ENCODE peak calls at places on chromosome 22, in six cellular contexts. R is OCI-LY7, H is mucosa of descending colon, U is cardiac muscle cell, Y is fibroblast of lung, T is neural progenitor cell. W is an unnamed sample. For H3K4me1, the result is how much of the 10 kb centered on the place peaks cover.

GRCh38 chr22:19853879-19854777 is 546 bp downstream of the GNB1L start:
- DNase-seq in R (peak), H (peak), U (no peak), Y (no peak), T (no peak), W (no peak)

GRCh38 chr22:48838376-48838775 is 989.3 kb downstream of the BRD1 start:
- DNase-seq in R (no peak), H (no peak), U (no peak), Y (no peak), T (no peak), W (no peak)

GRCh38 chr22:22673628-22674027 is 29.2 kb downstream of the GGTLC2 start:
- DNase-seq in R (no peak), H (no peak), U (no peak), Y (no peak), T (no peak), W (no peak)

GRCh38 chr22:22048318-22048942 is 65.8 kb upstream of the TOP3B start:
- DNase-seq in R (no peak), H (no peak), U (no peak), Y (no peak), T (no peak), W (no peak)

GRCh38 chr22:43483669-43484068 is 71.9 kb downstream of the MPPED1 start:
- DNase-seq in R (no peak), H (no peak), U (no peak), Y (no peak), T (no peak), W (no peak)

GRCh38 chr22:19955241-19956128 is 13.9 kb upstream of the TXNRD2 start:
- DNase-seq in R (no peak), H (peak), U (no peak), Y (no peak), T (no peak), W (no peak)

GRCh38 chr22:49077586-49077985 is 750.1 kb downstream of the BRD1 start:
- DNase-seq in R (no peak), H (no peak), U (no peak), Y (no peak), T (no peak), W (no peak)

GRCh38 chr22:40967120-40967760 is 16.1 kb downstream of the RBX1 start:
- DNase-seq in R (no peak), H (no peak), U (no peak), Y (no peak), T (no peak), W (no peak)

GRCh38 chr22:50186181-50186731 is 543 bp downstream of the TRABD start:
- DNase-seq in R (peak), H (peak), U (peak), Y (no peak), T (peak), W (no peak)

GRCh38 chr22:37207981-37208380 is 4.3 kb downstream of the SSTR3 start:
- DNase-seq in R (no peak), H (no peak), U (no peak), Y (no peak), T (no peak), W (no peak)

GRCh38 chr22:48594016-48594756 is 1233.5 kb downstream of the BRD1 start:
- DNase-seq in R (no peak), H (no peak), U (no peak), Y (no peak), T (no peak), W (no peak)

GRCh38 chr22:22167791-22168189 is 76.8 kb upstream of the VPREB1 start:
- DNase-seq in R (peak), H (no peak), U (no peak), Y (no peak), T (no peak), W (no peak)

GRCh38 chr22:25235547-25236290 is 16.3 kb downstream of the CRYBB2 start:
- DNase-seq in R (peak), H (peak), U (peak), Y (peak), T (peak), W (peak)

GRCh38 chr22:46835288-46835687 is 72.8 kb downstream of the TBC1D22A start:
- DNase-seq in R (no peak), H (no peak), U (no peak), Y (no peak), T (no peak), W (no peak)
- H3K4me1 ChIP-seq in R (under half), H (under half), U (under half), Y (under half), T (under half), W (under half)

GRCh38 chr22:32817137-32817536 is 15.6 kb downstream of the TIMP3 start:
- DNase-seq in R (no peak), H (no peak), U (no peak), Y (no peak), T (no peak), W (no peak)
- H3K4me1 ChIP-seq in R (under half), H (under half), U (under half), Y (under half), T (under half), W (under half)

DNA sequence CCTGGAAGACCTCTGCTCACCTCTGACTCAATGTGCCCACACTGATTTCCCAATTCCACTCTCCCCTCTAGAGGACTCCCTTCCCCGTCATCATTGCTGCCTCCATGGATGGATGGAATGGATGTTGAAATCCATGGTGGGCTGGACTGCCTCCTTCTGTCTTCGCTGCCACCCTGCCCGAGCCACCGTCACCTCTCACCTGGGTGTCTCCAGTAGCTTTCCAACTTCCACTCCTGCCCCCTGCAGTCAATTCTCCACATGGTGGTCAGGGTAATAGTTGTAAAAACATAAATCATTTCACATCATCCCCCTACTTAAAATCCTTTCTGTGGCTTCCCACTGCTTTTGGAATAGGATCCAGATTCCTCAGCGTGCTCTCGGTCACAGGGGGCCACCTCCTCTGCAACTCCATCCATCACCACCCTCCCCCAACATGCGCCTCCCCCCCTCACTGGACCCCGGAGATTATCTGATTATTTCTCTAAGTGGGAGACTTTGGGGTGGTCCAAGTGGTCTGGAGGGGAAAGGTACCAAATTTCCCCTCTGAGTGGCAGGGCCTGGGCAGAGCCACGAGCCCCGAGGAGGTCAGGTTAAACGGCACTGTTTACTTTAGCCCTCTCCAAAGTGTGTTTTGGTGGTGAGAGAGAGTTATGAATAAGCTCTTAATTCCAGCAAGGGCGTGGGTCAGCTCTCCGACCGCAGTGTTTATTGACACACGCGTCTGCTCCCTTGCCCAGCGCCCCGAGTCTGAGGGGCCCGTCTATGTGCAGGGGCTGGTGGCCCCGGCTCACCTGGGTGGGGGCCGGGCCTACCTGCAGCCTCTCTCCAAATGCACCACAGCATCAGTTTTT is 313.7 kb downstream of the MN1 start:
- DNase-seq in R (no peak), H (peak), U (no peak), Y (peak), T (no peak), W (no peak)
- H3K4me1 ChIP-seq in R (under half), H (under half), U (under half), Y (under half), T (under half), W (under half)

GRCh38 chr22:30883586-30884145 is 84.9 kb downstream of the MORC2 start:
- DNase-seq in R (no peak), H (no peak), U (no peak), Y (no peak), T (no peak), W (no peak)

GRCh38 chr22:30881361-30882180 is 87.0 kb downstream of the MORC2 start:
- DNase-seq in R (no peak), H (no peak), U (peak), Y (no peak), T (peak), W (no peak)

GRCh38 chr22:30882181-30882771 is 86.3 kb downstream of the MORC2 start:
- DNase-seq in R (no peak), H (no peak), U (no peak), Y (no peak), T (no peak), W (no peak)

GRCh38 chr22:30884211-30885000 is 84.2 kb downstream of the MORC2 start:
- DNase-seq in R (no peak), H (no peak), U (no peak), Y (no peak), T (no peak), W (no peak)

DNA sequence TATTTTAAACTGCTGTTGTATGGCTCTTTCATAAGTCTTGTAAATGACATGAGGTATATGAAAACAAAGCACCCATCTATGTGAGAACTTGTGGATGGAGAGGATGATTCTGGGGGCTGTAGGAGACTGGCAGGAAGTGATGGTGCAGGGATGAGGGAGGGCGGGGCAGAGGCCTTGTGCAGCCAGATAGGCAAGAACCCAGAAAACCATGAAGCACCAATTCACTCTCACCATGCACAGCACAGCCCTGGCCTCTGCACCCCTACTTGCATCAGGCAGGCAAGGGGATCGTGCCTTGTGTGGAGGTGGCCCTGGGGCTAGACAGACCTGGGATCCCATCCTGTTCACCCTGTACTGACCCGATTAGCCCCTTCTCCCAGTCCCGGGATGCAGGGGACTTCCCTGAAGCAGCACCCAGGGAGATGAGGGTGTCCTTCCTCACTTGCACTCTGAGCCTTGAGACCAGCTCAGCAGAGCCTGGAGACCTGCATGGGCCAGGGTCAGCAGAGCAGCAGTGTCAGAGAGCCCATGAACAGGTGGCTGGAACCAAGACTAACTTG is 85.5 kb downstream of the MORC2 start:
- DNase-seq in R (no peak), H (no peak), U (no peak), Y (no peak), T (no peak), W (no peak)
- H3K4me1 ChIP-seq in R (under half), H (under half), U (under half), Y (under half), T (under half), W (under half)

GRCh38 chr22:38220163-38220562 is 18.4 kb downstream of the MAFF start:
- DNase-seq in R (no peak), H (no peak), U (no peak), Y (no peak), T (no peak), W (no peak)

GRCh38 chr22:38221407-38221806 is 19.6 kb downstream of the MAFF start:
- DNase-seq in R (no peak), H (no peak), U (no peak), Y (no peak), T (no peak), W (no peak)

GRCh38 chr22:38219644-38220043 is 17.9 kb downstream of the MAFF start:
- DNase-seq in R (no peak), H (no peak), U (no peak), Y (no peak), T (no peak), W (no peak)

GRCh38 chr22:38221908-38222796 is 20.4 kb downstream of the MAFF start:
- DNase-seq in R (peak), H (no peak), U (no peak), Y (no peak), T (peak), W (peak)

DNA sequence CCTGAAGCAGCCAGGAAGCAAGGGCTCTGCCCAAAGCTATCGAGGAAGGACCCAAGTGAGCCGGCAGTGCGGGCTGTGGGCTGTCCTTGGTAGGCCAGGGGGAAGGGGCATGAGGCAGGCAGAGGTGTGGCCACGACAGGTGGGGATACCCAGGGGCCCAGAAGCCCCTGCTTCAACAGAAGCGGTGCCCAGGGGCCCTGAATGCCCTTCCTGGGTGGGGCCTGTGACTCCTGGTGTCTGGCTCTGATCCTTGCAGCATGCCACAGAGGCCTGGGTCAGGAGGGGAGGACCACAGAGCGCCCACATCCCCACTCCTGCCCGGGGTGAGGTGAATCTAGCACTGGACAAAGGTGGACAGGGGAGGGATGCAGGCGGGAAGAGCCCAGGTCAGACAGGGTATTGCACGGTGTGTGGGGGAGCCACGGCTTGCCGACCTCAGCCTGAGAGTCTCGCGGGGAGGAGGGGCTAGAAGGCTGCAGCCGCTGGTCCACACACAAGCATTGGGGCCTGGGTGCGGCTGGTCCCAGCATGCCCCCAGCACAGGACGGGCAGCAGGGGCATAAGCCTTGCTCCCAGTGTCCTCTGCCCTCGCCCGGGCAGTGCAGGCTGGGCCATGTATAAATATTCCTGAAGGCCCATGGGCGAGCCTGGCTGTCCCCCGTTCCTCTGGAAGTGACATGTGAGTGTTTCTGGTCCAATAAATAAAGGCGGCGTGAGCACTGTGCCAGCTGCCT is 19.0 kb downstream of the MAFF start:
- DNase-seq in R (no peak), H (no peak), U (no peak), Y (no peak), T (no peak), W (no peak)
- H3K4me1 ChIP-seq in R (under half), H (under half), U (under half), Y (under half), T (under half), W (under half)

GRCh38 chr22:45181240-45181639 is 17.5 kb downstream of the NUP50 start:
- DNase-seq in R (no peak), H (no peak), U (no peak), Y (no peak), T (no peak), W (no peak)
- H3K4me1 ChIP-seq in R (under half), H (under half), U (under half), Y (under half), T (under half), W (under half)

GRCh38 chr22:47512617-47513016 is 750.2 kb downstream of the TBC1D22A start:
- DNase-seq in R (no peak), H (no peak), U (no peak), Y (no peak), T (no peak), W (no peak)
- H3K4me1 ChIP-seq in R (under half), H (under half), U (under half), Y (under half), T (under half), W (under half)

GRCh38 chr22:44665115-44665514 is 36.9 kb upstream of the PRR5 start:
- DNase-seq in R (no peak), H (no peak), U (no peak), Y (no peak), T (peak), W (no peak)
- H3K4me1 ChIP-seq in R (under half), H (under half), U (under half), Y (under half), T (under half), W (under half)

GRCh38 chr22:17917490-17917983 is 106.8 kb downstream of the MICAL3 start:
- DNase-seq in R (peak), H (peak), U (no peak), Y (no peak), T (no peak), W (no peak)

GRCh38 chr22:17916226-17916889 is 108.0 kb downstream of the MICAL3 start:
- DNase-seq in R (no peak), H (no peak), U (peak), Y (no peak), T (no peak), W (no peak)

GRCh38 chr22:17915188-17915587 is 109.2 kb downstream of the MICAL3 start:
- DNase-seq in R (no peak), H (no peak), U (no peak), Y (no peak), T (no peak), W (no peak)

GRCh38 chr22:17914474-17914873 is 109.9 kb downstream of the MICAL3 start:
- DNase-seq in R (no peak), H (no peak), U (no peak), Y (no peak), T (no peak), W (no peak)

DNA sequence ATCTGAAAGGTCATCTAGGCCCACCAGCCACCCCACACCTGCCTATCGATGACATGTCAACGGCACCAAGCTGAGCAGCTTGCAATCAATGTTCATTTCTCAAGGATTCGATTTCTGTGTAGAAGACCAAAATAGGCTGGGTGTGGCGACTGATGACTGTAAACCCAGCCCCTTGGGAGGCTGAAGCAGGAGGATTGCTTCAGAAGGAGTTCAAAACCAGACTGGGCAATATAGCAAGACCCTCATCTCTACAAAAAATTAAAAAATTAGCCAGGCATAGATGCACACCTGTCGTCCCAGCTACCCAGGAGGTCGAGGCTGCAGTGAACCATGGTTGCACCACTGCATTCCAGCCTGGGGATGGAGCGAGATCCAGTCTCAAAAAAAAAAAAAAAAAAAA is 108.7 kb downstream of the MICAL3 start:
- DNase-seq in R (no peak), H (no peak), U (no peak), Y (no peak), T (no peak), W (no peak)
- H3K4me1 ChIP-seq in R (under half), H (under half), U (half or more), Y (under half), T (under half), W (under half)

GRCh38 chr22:35900483-35901168 is 128.0 kb downstream of the RBFOX2 start:
- DNase-seq in R (no peak), H (no peak), U (no peak), Y (peak), T (no peak), W (no peak)

GRCh38 chr22:35896306-35896705 is 132.3 kb downstream of the RBFOX2 start:
- DNase-seq in R (no peak), H (no peak), U (no peak), Y (no peak), T (no peak), W (no peak)

GRCh38 chr22:35904332-35904692 is 124.3 kb downstream of the RBFOX2 start:
- DNase-seq in R (no peak), H (no peak), U (no peak), Y (no peak), T (no peak), W (no peak)

GRCh38 chr22:35903571-35904331 is 124.9 kb downstream of the RBFOX2 start:
- DNase-seq in R (no peak), H (no peak), U (no peak), Y (no peak), T (no peak), W (no peak)

DNA sequence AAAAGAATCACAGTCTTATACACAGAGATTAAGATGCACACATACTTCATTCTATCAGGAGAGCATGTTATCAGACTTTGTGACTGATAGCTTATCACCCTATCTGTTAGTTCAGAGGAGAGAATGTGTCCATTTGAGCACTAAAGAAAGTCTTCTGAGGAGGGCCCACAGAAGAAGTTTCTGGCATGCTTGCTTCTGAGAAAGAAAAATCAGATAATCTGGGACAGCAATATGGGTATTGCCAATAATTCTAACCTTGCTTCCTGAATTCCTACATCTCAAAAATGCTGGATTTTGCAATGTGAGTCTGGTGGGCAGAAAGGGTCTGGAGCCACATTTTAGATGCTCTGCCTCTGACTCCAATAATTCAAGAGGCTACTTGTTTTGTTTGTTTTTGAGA is 128.9 kb downstream of the RBFOX2 start:
- DNase-seq in R (no peak), H (no peak), U (no peak), Y (no peak), T (no peak), W (no peak)
- H3K4me1 ChIP-seq in R (half or more), H (under half), U (half or more), Y (under half), T (under half), W (under half)

W was measured in H9.